ENCODE peak calls at places on chromosomes 6 and 20, in seven cellular contexts. B is vagina, T is SK-N-SH, A is H1, L is spleen, W is GM23338, Q is K562. M is an unnamed sample. For H3K27me3, the result is how much of the 10 kb centered on the place peaks cover.

GRCh38 chr20:4508773-4509172 is 212.9 kb upstream of the PRND start:
- DNase-seq in W (peak), T (no peak), Q (no peak), B (no peak), A (no peak), L (no peak), M (no peak)

GRCh38 chr20:18645851-18646250 is 58.0 kb downstream of the DTD1 start:
- DNase-seq in B (no peak), Q (no peak), A (no peak), W (peak), L (no peak), T (no peak), M (no peak)

GRCh38 chr6:148441454-148441911 is 98.8 kb downstream of the SASH1 start:
- DNase-seq in W (no peak), T (no peak), Q (no peak), L (no peak), B (no peak), A (no peak), M (peak)

GRCh38 chr6:124953808-124954207 is 8.4 kb upstream of the RNF217 start:
- DNase-seq in L (no peak), Q (no peak), T (no peak), A (no peak), W (no peak), B (no peak), M (no peak)

GRCh38 chr6:14165091-14165490 is 47.5 kb downstream of the CD83 start:
- DNase-seq in W (no peak), T (no peak), L (no peak), B (no peak), A (no peak), Q (no peak), M (no peak)

GRCh38 chr6:16450821-16451220 is 212.4 kb downstream of the GMPR start:
- DNase-seq in T (no peak), L (no peak), A (no peak), B (no peak), W (no peak), Q (no peak), M (no peak)

GRCh38 chr6:34392497-34393190 is at the start of gene NUDT3:
- DNase-seq in L (peak), T (peak), A (peak), W (peak), B (peak), Q (peak), M (peak)

GRCh38 chr6:159038914-159039884 is 5.6 kb downstream of the TAGAP start:
- DNase-seq in B (no peak), W (no peak), L (no peak), T (no peak), A (no peak), Q (no peak), M (peak)

GRCh38 chr6:131061041-131061770 is 1.8 kb downstream of the EPB41L2 start:
- DNase-seq in W (no peak), Q (no peak), B (no peak), A (no peak), T (no peak), L (no peak), M (no peak)

GRCh38 chr20:39195495-39196129 is 233.5 kb downstream of the DHX35 start:
- DNase-seq in W (peak), L (no peak), Q (no peak), B (no peak), T (peak), A (peak), M (no peak)

GRCh38 chr6:128919831-128920230 is 36.9 kb downstream of the LAMA2 start:
- DNase-seq in L (no peak), W (no peak), Q (no peak), B (no peak), T (no peak), A (no peak), M (no peak)

GRCh38 chr20:49028684-49029083 is 17.4 kb upstream of the CSE1L start:
- DNase-seq in B (no peak), T (peak), A (no peak), L (no peak), W (peak), Q (peak), M (no peak)

DNA sequence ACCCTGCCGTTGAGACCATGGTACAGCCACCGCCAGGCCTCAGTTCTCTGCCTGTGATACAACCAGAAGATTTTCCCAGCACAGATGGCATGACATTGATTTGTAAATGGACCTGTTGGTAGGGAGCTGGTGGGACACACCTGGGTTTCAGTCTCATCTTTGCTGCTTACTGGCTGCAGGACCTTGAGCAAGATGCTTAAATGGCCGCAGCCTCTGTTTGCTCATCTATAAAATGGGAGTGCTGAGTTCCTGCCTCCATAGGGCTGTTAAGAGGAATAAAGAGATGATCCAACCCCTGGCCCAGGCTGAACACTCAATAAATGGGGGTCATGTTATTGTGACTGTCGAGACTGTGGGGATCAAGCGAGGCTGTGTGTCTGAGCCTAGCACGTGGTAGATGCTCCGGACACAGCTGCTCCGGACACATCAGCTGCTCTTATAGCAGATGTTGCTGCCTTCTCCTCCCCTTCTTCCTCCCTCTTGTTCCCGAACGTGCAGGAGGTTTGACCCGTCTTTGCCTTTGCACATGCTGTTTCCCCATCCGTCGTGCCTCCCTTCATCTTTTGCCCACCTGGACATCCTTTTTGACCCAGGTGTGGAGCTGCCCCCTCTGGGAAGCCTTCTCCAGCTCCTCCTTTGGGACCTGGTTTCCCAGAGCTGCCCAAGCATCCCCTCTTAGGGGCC is 29.2 kb downstream of the DLGAP4 start:
- DNase-seq in T (no peak), B (no peak), L (peak), W (no peak), Q (no peak), A (no peak), M (no peak)
- H3K27me3 ChIP-seq in T (under half), B (under half), L (under half), W (under half), Q (half or more), A (under half), M (under half)

GRCh38 chr6:170522565-170523183 is 30.4 kb downstream of the PSMB1 start:
- DNase-seq in T (peak), Q (no peak), A (no peak), W (peak), B (no peak), L (no peak), M (no peak)
- TF ChIP-seq CTCF in T (peak), Q (peak), A (peak), W (peak), B (no peak), L (no peak), M (peak)

DNA sequence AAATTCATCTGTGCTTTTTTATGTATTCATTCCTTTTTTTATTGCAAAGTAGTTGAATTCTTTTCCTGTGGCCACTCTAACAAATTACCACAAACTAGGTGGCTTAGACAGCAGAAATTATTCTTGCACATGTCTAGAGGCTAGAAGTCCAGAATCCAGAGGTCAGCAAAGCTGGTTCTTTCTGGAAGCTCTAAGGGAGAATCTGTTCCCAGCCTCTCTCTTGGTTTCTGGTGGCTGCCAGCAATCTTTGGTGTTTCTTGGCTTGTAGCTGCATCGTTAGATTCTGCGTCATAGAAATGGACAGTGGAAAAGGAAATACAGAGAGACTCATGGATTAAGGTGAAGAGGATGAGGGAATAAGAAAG is 39.3 kb downstream of the GSTA2 start:
- DNase-seq in B (peak), A (no peak), Q (no peak), L (no peak), T (no peak), W (no peak), M (no peak)
- TF ChIP-seq POLR2AphosphoS5 in B (no peak), A (no peak), Q (no peak), L (no peak), T (no peak), W (no peak), M (no peak)

GRCh38 chr6:161727063-161727462 is 453.2 kb upstream of the AGPAT4 start:
- DNase-seq in W (peak), T (no peak), A (peak), Q (no peak), L (peak), B (no peak), M (no peak)
- H3K27me3 ChIP-seq in W (under half), T (under half), A (under half), Q (under half), L (under half), B (under half), M (under half)